ENCODE peak calls at places on chromosomes 2 and 18, in four cellular contexts. S is IMR-90, C is psoas muscle, F is DND-41. L is an unnamed sample. For H3K4me1 and H3K27me3, the result is how much of the 10 kb centered on the place peaks cover.

GRCh38 chr2:43438858-43439655 is 156.8 kb downstream of the THADA start:
- DNase-seq in S (peak), C (no peak), F (no peak), L (no peak)

GRCh38 chr2:226797289-226797988 is 2.2 kb downstream of the IRS1 start:
- DNase-seq in S (peak), C (peak), F (no peak), L (peak)

GRCh38 chr2:215635071-215635787 is 199.4 kb upstream of the FN1 start:
- DNase-seq in S (no peak), C (no peak), F (no peak), L (no peak)

GRCh38 chr18:21499997-21500396 is 100.5 kb downstream of the ESCO1 start:
- DNase-seq in S (no peak), C (no peak), F (no peak), L (no peak)

GRCh38 chr2:121084137-121084680 is 200.8 kb downstream of the TFCP2L1 start:
- DNase-seq in S (no peak), C (no peak), F (no peak), L (no peak)

GRCh38 chr2:177689623-177690022 is 297.1 kb downstream of the AGPS start:
- DNase-seq in S (no peak), C (no peak), F (peak), L (no peak)

GRCh38 chr2:127041259-127041970 is 65.5 kb downstream of the BIN1 start:
- DNase-seq in S (no peak), C (no peak), F (no peak), L (no peak)

GRCh38 chr18:11305507-11305906 is 156.1 kb upstream of the PIEZO2 start:
- DNase-seq in S (no peak), C (no peak), F (no peak), L (no peak)

GRCh38 chr2:37802106-37802791 is 122.8 kb upstream of the RMDN2 start:
- DNase-seq in S (peak), C (no peak), F (no peak), L (no peak)
- H3K4me1 ChIP-seq in S (under half), C (under half), F (under half), L (under half)

GRCh38 chr2:7539760-7540159 is 622.5 kb downstream of the RNF144A start:
- DNase-seq in S (no peak), C (no peak), F (no peak), L (no peak)
- H3K27me3 ChIP-seq in S (under half), C (under half), F (under half), L (under half)

DNA sequence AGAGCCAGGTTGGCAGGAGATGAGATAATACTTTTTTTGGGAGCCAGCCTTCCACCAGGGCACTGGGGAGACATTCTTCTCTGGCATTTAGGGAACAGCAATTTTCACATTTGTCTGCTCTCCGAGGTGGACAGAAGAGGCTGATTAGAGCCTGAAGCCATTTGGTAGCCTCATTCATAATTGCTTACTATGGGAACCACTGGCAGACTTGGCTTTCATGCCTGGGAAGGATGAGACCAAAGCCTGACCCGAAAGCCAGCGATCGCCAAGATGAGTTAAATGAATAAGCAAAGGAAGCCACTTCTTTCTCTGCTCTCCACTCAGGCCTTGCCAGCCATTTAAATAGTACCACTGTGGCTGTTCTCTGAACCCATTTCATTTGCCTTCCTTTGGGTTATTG is 70.1 kb downstream of the NRP2 start:
- DNase-seq in S (no peak), C (no peak), F (no peak), L (no peak)
- H3K4me1 ChIP-seq in S (under half), C (under half), F (under half), L (under half)

GRCh38 chr2:45014016-45014702 is 4.9 kb upstream of the SIX2 start:
- DNase-seq in S (no peak), C (peak), F (no peak), L (peak)
- H3K27me3 ChIP-seq in S (half or more), C (under half), F (under half), L (half or more)

GRCh38 chr2:218003265-218003950 is 613 bp upstream of the TNS1 start:
- DNase-seq in S (peak), C (no peak), F (no peak), L (peak)
- H3K4me1 ChIP-seq in S (under half), C (under half), F (under half), L (under half)

GRCh38 chr2:72871880-72872279 is 15.3 kb upstream of the SPR start:
- DNase-seq in S (no peak), C (no peak), F (no peak), L (no peak)
- H3K27me3 ChIP-seq in S (under half), C (under half), F (under half), L (under half)

DNA sequence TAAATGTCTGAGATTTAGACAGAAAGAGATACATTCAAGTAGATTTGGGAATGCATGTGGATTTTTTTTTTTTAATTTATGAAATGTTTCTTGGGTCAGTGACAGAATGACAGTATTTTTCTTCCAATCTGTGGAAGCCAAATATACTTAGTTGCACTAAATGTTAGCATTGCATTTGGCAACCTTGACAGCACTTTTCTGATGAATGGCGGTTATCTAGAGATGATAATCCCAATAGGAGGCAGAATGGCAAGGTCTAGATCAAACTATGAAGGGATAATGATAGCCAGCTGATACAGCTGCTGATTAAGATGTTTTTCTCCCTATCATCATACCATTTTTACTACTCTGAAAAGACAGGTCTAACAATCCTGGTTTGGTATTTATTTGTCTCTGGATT is 174.5 kb upstream of the STON1 start:
- DNase-seq in S (no peak), C (no peak), F (no peak), L (no peak)
- H3K4me1 ChIP-seq in S (under half), C (under half), F (under half), L (half or more)

GRCh38 chr2:134721596-134721995 is 2.8 kb upstream of the TMEM163 start:
- DNase-seq in S (no peak), C (no peak), F (no peak), L (no peak)

GRCh38 chr2:134724341-134724740 is 5.5 kb upstream of the TMEM163 start:
- DNase-seq in S (no peak), C (no peak), F (no peak), L (no peak)

GRCh38 chr2:134718956-134719814 is at the start of gene TMEM163:
- DNase-seq in S (no peak), C (peak), F (no peak), L (no peak)

GRCh38 chr2:134718095-134718955 is 475 bp downstream of the TMEM163 start:
- DNase-seq in S (no peak), C (no peak), F (no peak), L (peak)

DNA sequence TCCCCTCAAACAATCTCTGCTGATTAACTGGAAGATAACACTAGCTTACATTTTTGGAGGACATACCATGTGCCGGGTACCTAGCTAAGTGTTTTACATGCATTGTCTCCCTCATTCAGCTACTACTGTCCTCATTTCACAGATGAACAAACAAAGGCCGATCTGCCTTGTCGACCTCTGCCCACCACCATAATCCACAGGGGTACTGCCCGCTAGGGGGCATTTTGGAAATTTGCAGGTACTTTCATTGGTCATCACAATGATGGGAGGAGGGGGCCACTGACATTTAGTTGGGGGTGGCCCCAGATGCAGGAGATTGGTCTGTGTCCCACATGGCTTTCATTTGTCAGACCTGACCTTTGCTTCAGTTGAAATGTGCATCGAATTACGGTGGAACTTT is 3.9 kb upstream of the TMEM163 start:
- DNase-seq in S (no peak), C (no peak), F (no peak), L (no peak)
- H3K27me3 ChIP-seq in S (under half), C (under half), F (under half), L (half or more)